ENCODE peak calls at places on chromosomes 13 and 19, in six cellular contexts. H is GM23338, G is hepatocyte, V is neural progenitor cell, L is HCT116, M is SK-N-SH. X is an unnamed sample.

GRCh38 chr19:41753159-41753558 is 2.2 kb upstream of the CEACAM6 start:
- DNase-seq in H (peak; percentile 85), G (peak; percentile 31), V (peak; percentile 50), L (peak; percentile 34), M (peak; percentile 46), X (peak; percentile 52)

GRCh38 chr19:6723738-6724137 is 3.3 kb upstream of the C3 start:
- DNase-seq in H (no peak), G (no peak), V (no peak), L (no peak), M (no peak), X (no peak)

GRCh38 chr19:49335784-49336481 is 727 bp downstream of the CD37 start:
- DNase-seq in H (no peak), G (no peak), V (no peak), L (no peak), M (no peak), X (no peak)

GRCh38 chr19:40397568-40397906 is 7.6 kb upstream of the HIPK4 start:
- DNase-seq in H (no peak), G (no peak), V (no peak), L (no peak), M (no peak), X (no peak)

GRCh38 chr13:110173247-110173818 is 133.6 kb downstream of the COL4A1 start:
- DNase-seq in H (no peak), G (no peak), V (no peak), L (no peak), M (no peak), X (peak; percentile 18)

GRCh38 chr19:19527674-19528625 is 761 bp upstream of the YJEFN3 start:
- DNase-seq in H (peak; percentile 1), G (no peak), V (no peak), L (no peak), M (no peak), X (no peak)

GRCh38 chr13:110210604-110210985 is 96.4 kb downstream of the COL4A1 start:
- DNase-seq in H (no peak), G (no peak), V (no peak), L (no peak), M (no peak), X (no peak)

GRCh38 chr19:16323532-16323931 is 1.1 kb upstream of the KLF2 start:
- DNase-seq in H (no peak), G (no peak), V (no peak), L (no peak), M (no peak), X (no peak)

GRCh38 chr19:46661735-46662592 is 982 bp upstream of the DACT3 start:
- DNase-seq in H (peak; percentile 95), G (peak; percentile 95), V (peak; percentile 94), L (peak; percentile 80), M (peak; percentile 76), X (peak; percentile 96)

GRCh38 chr13:77898097-77898496 is 20.5 kb downstream of the EDNRB start:
- DNase-seq in H (no peak), G (no peak), V (no peak), L (no peak), M (no peak), X (peak; percentile 64)

GRCh38 chr19:43467730-43468129 is 2.3 kb upstream of the LYPD3 start:
- DNase-seq in H (no peak), G (no peak), V (no peak), L (no peak), M (no peak), X (peak; percentile 59)

GRCh38 chr19:1130801-1131717 is 27.3 kb downstream of the GPX4 start:
- DNase-seq in H (no peak), G (no peak), V (no peak), L (no peak), M (no peak), X (peak; percentile 55)

GRCh38 chr13:109783447-109783814 is 3.0 kb downstream of the IRS2 start:
- DNase-seq in H (peak; percentile 81), G (no peak), V (peak; percentile 30), L (no peak), M (peak; percentile 65), X (no peak)

GRCh38 chr13:99132295-99132835 is 68.3 kb upstream of the UBAC2 start:
- DNase-seq in H (no peak), G (no peak), V (no peak), L (no peak), M (no peak), X (no peak)

GRCh38 chr19:46147791-46148288 is at the start of gene IGFL2:
- DNase-seq in H (no peak), G (peak; percentile 80), V (no peak), L (peak; percentile 15), M (no peak), X (peak; percentile 39)

GRCh38 chr13:76398426-76398825 is 487.8 kb downstream of the KCTD12 start:
- DNase-seq in H (no peak), G (no peak), V (no peak), L (no peak), M (no peak), X (peak; percentile 1)

GRCh38 chr19:33740811-33741396 is 55.8 kb upstream of the KCTD15 start:
- DNase-seq in H (peak; percentile 92), G (peak; percentile 80), V (peak; percentile 90), L (no peak), M (no peak), X (peak; percentile 47)

GRCh38 chr19:16930753-16931152 is 42.0 kb downstream of the F2RL3 start:
- DNase-seq in H (no peak), G (no peak), V (no peak), L (no peak), M (no peak), X (no peak)

GRCh38 chr19:51192689-51193088 is 32.2 kb upstream of the CD33 start:
- DNase-seq in H (no peak), G (no peak), V (no peak), L (no peak), M (no peak), X (no peak)

GRCh38 chr19:40442328-40443130 is 1.6 kb downstream of the SERTAD3 start:
- DNase-seq in H (peak; percentile 38), G (no peak), V (no peak), L (no peak), M (no peak), X (no peak)

GRCh38 chr13:112967666-112968379 is 1.2 kb upstream of the MCF2L start:
- DNase-seq in H (no peak), G (no peak), V (peak; percentile 68), L (no peak), M (no peak), X (peak; percentile 29)

GRCh38 chr19:19562665-19563347 is 24.7 kb downstream of the CILP2 start:
- DNase-seq in H (peak; percentile 54), G (no peak), V (peak; percentile 35), L (no peak), M (no peak), X (no peak)

GRCh38 chr13:20161951-20162300 is 1.1 kb upstream of the GJA3 start:
- DNase-seq in H (no peak), G (no peak), V (peak; percentile 43), L (no peak), M (no peak), X (no peak)
- H3K4me2 ChIP-seq in H (peak overlapping the region; percentile 84), G (peak overlapping the region; percentile 96), V (peak overlapping the region; percentile 96), L (peak overlapping the region; percentile 80), M (no peak overlapping the region), X (no peak overlapping the region)

DNA sequence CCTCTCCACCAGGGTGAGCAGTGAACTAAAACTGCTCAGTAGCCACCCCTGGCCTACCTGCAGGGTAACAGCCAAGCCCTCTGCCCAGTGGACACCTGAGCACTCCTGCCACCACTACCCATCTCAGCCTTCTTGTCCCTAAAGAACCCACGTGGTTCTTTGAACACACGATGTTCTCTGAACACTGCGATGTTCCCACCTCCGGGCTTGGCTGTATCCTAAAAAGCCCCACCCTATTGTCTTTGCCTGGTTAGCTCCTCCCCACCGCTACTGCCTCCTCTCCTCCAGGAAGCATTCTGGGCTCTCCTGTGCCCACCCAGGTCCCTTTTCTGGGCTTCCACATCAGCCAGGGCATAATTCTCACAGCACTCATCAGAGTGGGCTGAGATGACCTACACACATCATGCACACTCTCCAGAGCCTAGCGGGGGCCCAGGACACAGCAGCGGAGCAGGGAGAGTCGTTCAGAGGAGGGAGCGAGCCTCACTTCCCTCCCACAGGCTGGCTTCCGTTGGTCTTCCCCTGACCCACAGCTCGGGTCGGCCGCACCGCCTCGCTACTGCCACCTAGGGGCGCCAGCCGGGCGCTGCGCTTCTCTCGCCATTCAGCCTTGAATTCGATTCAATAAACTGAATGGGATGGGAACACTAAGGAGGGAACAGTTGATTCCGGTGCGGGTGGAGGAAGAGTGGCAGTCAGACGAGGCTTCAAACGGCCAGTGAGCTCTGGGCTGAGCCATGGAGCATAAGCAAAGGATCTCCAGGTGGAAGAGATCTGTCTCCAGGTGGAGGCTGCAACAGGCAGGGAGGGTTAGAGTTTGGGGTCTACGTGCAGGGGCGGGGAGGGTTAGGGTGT is 3.2 kb downstream of the ELAVL1 start:
- DNase-seq in H (peak; percentile 93), G (peak; percentile 87), V (peak; percentile 90), L (peak; percentile 55), M (peak; percentile 89), X (peak; percentile 91)
- H3K4me1 ChIP-seq in H (peaks cover 23% of the 10 kb centered on the region), G (peaks cover 10% of the 10 kb centered on the region), V (peaks cover 27% of the 10 kb centered on the region), L (peaks cover 40% of the 10 kb centered on the region), M (peaks cover 28% of the 10 kb centered on the region), X (peaks cover 8% of the 10 kb centered on the region)

GRCh38 chr13:24764276-24764630 is 284 bp downstream of the RNF17 start:
- DNase-seq in H (no peak), G (no peak), V (no peak), L (no peak), M (no peak), X (no peak)

GRCh38 chr13:24763596-24764275 is at the start of gene RNF17:
- DNase-seq in H (no peak), G (no peak), V (no peak), L (no peak), M (no peak), X (no peak)
- TF ChIP-seq EZH2phosphoT487 in H (no peak), G (no peak), V (no peak), L (no peak), M (no peak), X (no peak)

GRCh38 chr19:4044927-4045557 is 21.7 kb downstream of the ZBTB7A start:
- DNase-seq in H (no peak), G (no peak), V (no peak), L (no peak), M (no peak), X (no peak)

GRCh38 chr19:4043410-4043809 is 23.3 kb downstream of the ZBTB7A start:
- DNase-seq in H (no peak), G (no peak), V (no peak), L (no peak), M (no peak), X (no peak)

GRCh38 chr19:4043966-4044365 is 22.7 kb downstream of the ZBTB7A start:
- DNase-seq in H (no peak), G (no peak), V (no peak), L (no peak), M (no peak), X (no peak)

GRCh38 chr19:4042731-4043082 is 24.0 kb downstream of the ZBTB7A start:
- DNase-seq in H (no peak), G (no peak), V (no peak), L (no peak), M (no peak), X (no peak)

DNA sequence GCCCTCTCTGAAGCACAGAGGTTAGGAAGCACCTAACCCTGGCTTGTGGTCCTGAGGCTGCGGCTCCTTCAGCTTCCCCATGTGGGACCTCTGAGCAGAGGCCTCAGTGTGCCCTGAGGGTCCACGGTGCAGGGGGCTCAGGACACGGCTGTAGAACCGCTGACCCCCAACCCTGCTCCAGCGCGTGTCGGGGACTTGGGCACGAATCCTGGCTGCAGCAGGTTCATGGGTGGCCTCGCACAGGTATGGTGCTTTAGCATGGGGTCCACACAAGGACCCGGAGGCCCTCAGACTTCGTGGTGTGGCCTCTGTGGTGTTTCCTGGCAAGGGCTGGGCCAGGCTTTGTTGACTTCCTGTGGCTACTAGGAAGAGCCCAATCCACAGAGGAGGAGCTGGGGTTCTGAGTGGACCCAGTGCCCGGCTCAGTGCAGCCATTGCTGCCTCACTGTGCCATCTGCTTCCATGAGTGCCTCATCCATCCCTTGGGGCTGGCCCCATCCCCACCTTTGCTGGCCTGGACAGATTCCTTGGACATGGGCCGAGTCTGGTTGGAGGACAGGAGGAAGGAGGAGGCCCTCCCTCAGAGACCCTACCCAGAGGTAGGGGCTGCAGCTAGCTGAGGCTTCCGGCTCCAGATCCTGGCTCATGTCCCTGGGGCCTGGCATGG is 24.5 kb downstream of the ZBTB7A start:
- DNase-seq in H (no peak), G (no peak), V (no peak), L (no peak), M (no peak), X (no peak)
- H3K4me2 ChIP-seq in H (no peak overlapping the region), G (no peak overlapping the region), V (no peak overlapping the region), L (no peak overlapping the region), M (no peak overlapping the region), X (no peak overlapping the region)